ENCODE peak calls at places on chromosomes 1 and 21, in six cellular contexts. W is NB4, L is A549, F is K562, N is GM12878, P is HepG2. T is an unnamed sample.

GRCh38 chr1:10606070-10606469 is 131.3 kb downstream of the PEX14 start:
- DNase-seq in W (no peak), N (no peak), L (no peak), F (no peak), P (no peak), T (no peak)

GRCh38 chr21:43697758-43698643 is 20.9 kb upstream of the PDXK start:
- DNase-seq in F (no peak), L (no peak), N (no peak), W (no peak), P (peak; percentile 57), T (no peak)

GRCh38 chr21:42068256-42068545 is 2.9 kb upstream of the UMODL1 start:
- DNase-seq in F (no peak), W (no peak), L (no peak), N (no peak), P (no peak), T (no peak)

GRCh38 chr21:45291613-45292398 is 4.1 kb upstream of the POFUT2 start:
- DNase-seq in N (no peak), W (no peak), F (peak; percentile 58), L (no peak), P (no peak), T (no peak)

GRCh38 chr1:147539122-147539575 is 2.2 kb upstream of the BCL9 start:
- DNase-seq in F (peak; percentile 19), L (peak; percentile 85), W (peak; percentile 48), P (peak; percentile 77), N (no peak), T (peak; percentile 79)

GRCh38 chr1:33609739-33610138 is 137.3 kb downstream of the ZSCAN20 start:
- DNase-seq in N (no peak), F (no peak), P (no peak), L (no peak), W (no peak), T (no peak)

GRCh38 chr1:183932412-183932811 is 105.1 kb downstream of the COLGALT2 start:
- DNase-seq in L (no peak), W (no peak), N (no peak), F (no peak), P (no peak), T (peak; percentile 12)

GRCh38 chr1:31633117-31633516 is 11.6 kb downstream of the PEF1 start:
- DNase-seq in P (peak; percentile 24), L (peak; percentile 33), F (peak; percentile 75), W (peak; percentile 44), N (no peak), T (no peak)

GRCh38 chr1:3717041-3717714 is 35.1 kb upstream of the CCDC27 start:
- DNase-seq in L (no peak), P (peak; percentile 20), W (peak; percentile 84), N (no peak), F (no peak), T (no peak)

GRCh38 chr1:240151126-240151735 is 59.5 kb downstream of the FMN2 start:
- DNase-seq in N (no peak), L (no peak), W (no peak), P (no peak), F (no peak), T (no peak)

GRCh38 chr1:5938068-5938740 is 54.0 kb downstream of the NPHP4 start:
- DNase-seq in P (no peak), F (no peak), N (no peak), L (no peak), W (no peak), T (no peak)

GRCh38 chr1:118692143-118692542 is 296.0 kb downstream of the TBX15 start:
- DNase-seq in W (no peak), F (no peak), L (no peak), N (no peak), P (no peak), T (no peak)

GRCh38 chr1:42845193-42845592 is 1.2 kb upstream of the ZNF691 start:
- DNase-seq in W (no peak), F (no peak), N (no peak), L (no peak), P (no peak), T (no peak)

GRCh38 chr1:244209955-244210354 is 158.9 kb downstream of the ZBTB18 start:
- DNase-seq in N (no peak), L (no peak), W (peak; percentile 55), P (no peak), F (no peak), T (no peak)
- TF ChIP-seq MYC in N (no peak), L (no peak), W (no peak), P (no peak), F (no peak), T (no peak)

GRCh38 chr21:20971296-20971921 is 26.8 kb upstream of the NCAM2 start:
- DNase-seq in L (peak; percentile 42), N (no peak), P (peak; percentile 18), W (peak; percentile 61), F (peak; percentile 33), T (peak; percentile 23)
- TF ChIP-seq CTCF in L (no peak), N (peak; percentile 21), P (peak; percentile 16), W (peak; percentile 47), F (peak; percentile 19), T (peak; percentile 27)

GRCh38 chr1:26826261-26827201 is at the start of gene ZDHHC18:
- DNase-seq in P (peak; percentile 38), F (peak; percentile 98), N (no peak), W (peak; percentile 70), L (peak; percentile 39), T (peak; percentile 49)
- TF ChIP-seq POLR2A in P (peak; percentile 56), F (no peak), N (peak; percentile 70), W (peak; percentile 64), L (peak; percentile 73), T (peak; percentile 72)

DNA sequence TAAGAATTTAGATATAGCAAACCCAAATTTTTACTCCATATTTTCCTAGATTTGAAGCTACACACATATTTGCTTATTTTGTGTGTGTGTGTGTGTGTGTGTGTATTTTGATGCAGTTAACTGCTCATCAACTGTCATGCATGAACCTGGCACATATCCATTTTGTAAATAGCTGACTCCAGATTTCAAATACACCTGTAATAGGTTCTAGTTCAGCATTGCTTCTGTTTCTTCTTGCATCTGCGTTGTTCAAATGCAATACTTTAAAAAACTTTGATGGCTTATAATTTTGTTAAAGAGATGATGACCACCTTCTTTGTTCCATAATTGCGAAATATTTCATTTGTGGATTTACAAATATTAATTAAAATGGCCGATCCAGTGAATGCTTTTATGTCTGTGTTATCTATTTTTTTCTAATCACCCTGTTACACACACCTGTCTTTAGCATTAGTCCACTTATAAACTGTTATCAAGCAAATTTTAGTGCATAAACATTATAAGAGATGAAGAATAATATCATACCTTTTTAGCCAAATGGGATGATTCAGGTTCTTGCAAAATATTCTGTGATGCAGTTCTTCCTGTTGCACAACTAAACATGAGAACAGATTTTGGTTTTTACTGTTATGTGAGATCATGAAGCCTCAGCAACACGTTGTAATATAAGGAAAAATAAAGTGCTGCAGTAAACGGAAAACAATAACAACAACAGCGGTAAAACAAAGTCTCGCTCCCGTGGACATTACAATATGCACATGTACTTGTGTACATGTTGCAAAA is 12.7 kb upstream of the S100A11 start:
- DNase-seq in L (peak; percentile 23), W (peak; percentile 69), N (no peak), P (no peak), F (no peak), T (no peak)
- TF ChIP-seq MYC in L (no peak), W (peak; percentile 35), N (no peak), P (no peak), F (no peak), T (no peak)

DNA sequence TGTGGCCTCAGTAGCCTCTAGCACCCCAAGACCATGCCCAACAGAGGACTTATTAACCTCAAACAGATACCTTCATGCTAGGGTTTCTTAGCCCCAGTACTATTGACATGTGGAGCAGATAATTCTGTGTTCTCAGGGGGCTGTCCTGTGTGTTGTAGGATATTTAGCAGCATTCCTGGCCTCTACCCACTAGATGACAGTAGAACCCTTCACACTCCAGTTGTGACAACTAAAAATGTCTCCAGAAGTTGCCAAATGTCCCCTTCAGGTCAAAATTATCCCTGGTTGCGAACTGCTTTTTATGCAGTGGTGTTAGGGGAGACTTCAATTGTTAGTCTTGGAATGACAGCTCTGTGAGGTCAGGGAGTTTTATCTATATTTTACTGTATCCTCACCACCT is 8.1 kb downstream of the KAZN start:
- DNase-seq in N (no peak), L (no peak), W (peak; percentile 20), P (no peak), F (no peak), T (no peak)
- TF ChIP-seq CTCF in N (peak; percentile 62), L (no peak), W (peak; percentile 29), P (peak; percentile 20), F (peak; percentile 61), T (no peak)

DNA sequence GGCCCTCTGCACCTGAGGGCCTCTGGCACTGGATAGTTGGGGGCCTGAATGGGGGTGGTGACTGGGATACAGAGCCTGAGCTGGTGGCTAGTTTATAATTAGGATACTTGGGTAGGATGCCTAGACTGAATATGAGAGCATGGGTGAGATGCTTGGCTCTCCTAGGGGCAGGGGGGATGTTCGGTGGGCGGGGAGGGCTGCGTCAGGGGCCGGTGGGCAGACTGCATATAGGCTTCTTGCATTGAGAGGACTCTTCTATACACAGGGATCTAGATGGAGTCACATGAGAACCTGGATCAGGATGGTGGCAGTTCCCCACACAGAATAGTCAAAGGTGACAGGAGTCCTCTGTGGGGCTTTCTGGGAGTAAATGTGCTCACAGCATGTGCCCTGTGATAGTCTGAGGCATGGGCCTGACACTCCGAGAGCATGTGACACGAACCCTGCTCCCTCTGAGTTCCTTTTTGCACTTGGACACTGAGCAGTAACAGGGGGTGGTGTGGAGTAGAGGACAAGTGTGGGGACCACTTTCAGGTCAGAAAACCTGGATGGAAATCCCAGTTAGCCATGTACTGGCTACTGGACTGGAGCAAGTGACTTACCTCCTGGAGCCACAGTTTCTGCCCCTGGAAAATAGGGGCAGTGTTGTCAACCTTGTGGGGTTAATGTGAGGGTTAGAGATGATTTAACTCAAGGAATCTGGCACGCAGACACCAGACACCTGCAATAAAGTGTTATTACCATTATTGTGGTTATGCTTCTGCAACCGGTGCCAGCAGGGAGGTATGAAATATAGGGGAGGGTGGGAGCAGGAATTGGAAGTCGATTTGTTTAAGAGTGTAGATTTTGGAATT is 2.2 kb downstream of the MAP7D1 start:
- DNase-seq in N (no peak), L (no peak), W (no peak), P (no peak), F (no peak), T (no peak)
- TF ChIP-seq POLR2A in N (peak; percentile 4), L (no peak), W (no peak), P (no peak), F (no peak), T (no peak)

DNA sequence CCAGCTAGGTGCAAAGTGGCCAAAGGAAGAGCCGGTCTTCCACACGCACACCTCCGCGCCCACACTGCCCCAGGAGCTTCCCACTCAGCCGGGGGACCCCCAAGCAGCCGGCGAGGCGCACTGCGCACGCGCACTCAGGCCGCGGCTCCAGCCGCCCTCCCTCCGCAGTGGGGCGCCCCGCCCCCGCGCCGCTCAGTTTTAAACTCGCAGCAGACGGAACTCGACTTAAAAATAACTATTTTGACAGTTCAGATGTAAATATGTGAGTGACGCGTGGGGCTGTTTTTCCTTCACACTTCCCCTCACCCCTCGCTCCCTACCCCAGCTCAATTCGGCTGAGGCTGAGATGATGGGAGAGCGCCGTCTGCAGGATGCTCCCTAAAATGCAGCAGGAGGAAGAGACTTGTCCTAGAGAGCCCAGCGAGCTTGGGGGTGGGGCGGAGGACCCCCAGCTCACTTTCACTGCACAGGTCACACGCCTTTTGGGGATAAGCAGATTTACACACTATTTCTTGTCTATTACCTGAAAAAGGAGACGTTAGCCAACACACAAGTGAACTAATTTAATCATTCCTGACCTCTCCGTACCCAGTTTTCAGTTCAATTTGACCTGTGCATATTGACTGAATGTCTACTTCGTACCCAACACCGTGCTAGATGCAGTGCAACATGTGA is 8.9 kb upstream of the LEMD1 start:
- DNase-seq in W (peak; percentile 17), F (peak; percentile 89), N (peak; percentile 13), P (no peak), L (peak; percentile 60), T (peak; percentile 59)
- TF ChIP-seq MYC in W (no peak), F (no peak), N (no peak), P (no peak), L (no peak), T (no peak)